ENCODE peak calls at places on chromosomes 3 and 15, in nine cellular contexts. B, M, I, L, A, F, E, T and U are unnamed samples. For H3K36me3, the result is how much of the 10 kb centered on the place peaks cover.

GRCh38 chr3:193711165-193711485 is 118.1 kb downstream of the OPA1 start:
- DNase-seq in B (no peak), M (no peak), I (no peak), L (no peak), A (no peak), F (no peak), E (no peak), T (no peak), U (no peak)

GRCh38 chr3:111936191-111936841 is 42.5 kb upstream of the ABHD10 start:
- DNase-seq in B (no peak), M (no peak), I (no peak), L (no peak), A (no peak), F (peak), E (no peak), T (peak), U (no peak)

GRCh38 chr3:176633511-176633910 is 563.8 kb downstream of the TBL1XR1 start:
- DNase-seq in B (peak), M (no peak), I (no peak), L (no peak), A (peak), F (no peak), E (no peak), T (no peak), U (no peak)

GRCh38 chr15:85621096-85621495 is 173.6 kb downstream of the KLHL25 start:
- DNase-seq in B (no peak), M (no peak), I (no peak), L (no peak), A (no peak), F (no peak), E (no peak), T (peak), U (no peak)

GRCh38 chr15:95303659-95304058 is 1026.8 kb upstream of the NR2F2 start:
- DNase-seq in B (no peak), M (no peak), I (no peak), L (no peak), A (no peak), F (no peak), E (no peak), T (no peak), U (no peak)

GRCh38 chr3:150348500-150348899 is 59.6 kb upstream of the TSC22D2 start:
- DNase-seq in B (peak), M (no peak), I (no peak), L (no peak), A (no peak), F (peak), E (no peak), T (peak), U (peak)

GRCh38 chr3:30689202-30689641 is 82.8 kb downstream of the TGFBR2 start:
- DNase-seq in B (peak), M (peak), I (no peak), L (no peak), A (peak), F (peak), E (no peak), T (peak), U (no peak)

GRCh38 chr3:126510323-126510910 is 7.2 kb downstream of the UROC1 start:
- DNase-seq in B (no peak), M (peak), I (no peak), L (no peak), A (no peak), F (no peak), E (peak), T (no peak), U (no peak)

GRCh38 chr3:160196511-160197104 is 28.6 kb upstream of the C3orf80 start:
- DNase-seq in B (no peak), M (peak), I (no peak), L (no peak), A (no peak), F (no peak), E (peak), T (peak), U (no peak)

GRCh38 chr3:194161181-194162045 is 25.5 kb downstream of the HES1 start:
- DNase-seq in B (peak), M (no peak), I (no peak), L (no peak), A (no peak), F (no peak), E (no peak), T (no peak), U (peak)

GRCh38 chr3:64209866-64210609 is 15.2 kb downstream of the PRICKLE2 start:
- DNase-seq in B (no peak), M (peak), I (peak), L (no peak), A (peak), F (no peak), E (peak), T (peak), U (peak)

GRCh38 chr15:75810874-75811498 is 32.3 kb upstream of the UBE2Q2 start:
- DNase-seq in B (no peak), M (no peak), I (no peak), L (no peak), A (no peak), F (no peak), E (no peak), T (no peak), U (no peak)

GRCh38 chr3:129271674-129272073 is 7.0 kb upstream of the HMCES start:
- DNase-seq in B (no peak), M (no peak), I (no peak), L (no peak), A (no peak), F (no peak), E (no peak), T (no peak), U (no peak)
- H3K36me3 ChIP-seq in B (under half), M (under half), I (under half), L (half or more), A (half or more), F (half or more), E (half or more), T (under half), U (half or more)

GRCh38 chr3:184180165-184180564 is 5.5 kb downstream of the AP2M1 start:
- DNase-seq in B (no peak), M (no peak), I (no peak), L (no peak), A (no peak), F (peak), E (no peak), T (peak), U (no peak)
- H3K36me3 ChIP-seq in B (under half), M (under half), I (under half), L (half or more), A (half or more), F (half or more), E (half or more), T (half or more), U (half or more)

GRCh38 chr3:52230461-52230860 is 5.0 kb upstream of the TLR9 start:
- DNase-seq in B (no peak), M (no peak), I (no peak), L (no peak), A (no peak), F (no peak), E (peak), T (no peak), U (peak)
- H3K36me3 ChIP-seq in B (under half), M (under half), I (under half), L (under half), A (under half), F (half or more), E (half or more), T (under half), U (under half)

DNA sequence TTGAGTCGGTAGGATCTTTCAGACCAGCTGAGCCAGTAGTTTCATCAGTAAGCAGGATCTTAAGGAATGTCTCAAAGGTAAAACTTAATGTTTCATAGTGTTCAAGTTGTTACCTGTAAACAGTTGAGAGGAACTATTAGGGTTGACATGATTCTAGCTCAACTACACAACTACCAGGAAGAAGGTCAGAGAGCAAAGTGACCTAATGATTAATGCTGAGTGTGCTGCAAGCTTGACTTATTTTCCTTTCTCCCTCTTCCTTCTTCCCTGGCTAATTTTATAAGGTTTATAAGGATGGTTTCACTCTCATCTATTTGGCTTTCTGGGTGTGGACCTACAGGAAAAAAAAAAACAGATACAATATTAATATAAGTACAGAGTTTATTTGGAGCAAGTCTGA is 30.2 kb upstream of the LHFPL4 start:
- DNase-seq in B (no peak), M (no peak), I (no peak), L (no peak), A (no peak), F (no peak), E (no peak), T (no peak), U (no peak)
- H3K36me3 ChIP-seq in B (under half), M (under half), I (under half), L (under half), A (under half), F (under half), E (under half), T (under half), U (under half)

DNA sequence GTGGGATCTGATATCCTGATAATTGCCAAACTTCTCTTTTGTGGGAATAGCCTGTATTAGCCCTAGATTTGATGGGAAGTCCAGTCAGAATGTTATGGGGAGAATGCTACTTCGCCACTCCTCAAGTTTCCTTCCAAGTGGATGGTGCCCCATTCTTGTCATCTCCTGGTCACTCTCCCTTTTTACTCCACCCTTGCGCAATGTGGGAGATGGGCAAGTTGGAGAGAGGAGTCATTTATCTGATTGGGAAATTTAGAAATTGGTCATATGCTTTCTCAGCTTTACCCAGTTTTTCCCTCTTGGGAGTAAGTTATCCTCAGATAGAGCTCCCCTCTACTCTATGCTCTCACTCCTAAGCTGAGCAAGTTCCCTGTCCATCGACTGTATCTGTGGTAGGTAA is 14.4 kb downstream of the FANCD2OS start:
- DNase-seq in B (no peak), M (no peak), I (no peak), L (no peak), A (no peak), F (no peak), E (no peak), T (no peak), U (no peak)
- H3K36me3 ChIP-seq in B (under half), M (under half), I (under half), L (under half), A (under half), F (under half), E (under half), T (under half), U (under half)